ENCODE peak calls at places on chromosomes 16 and 17, in six cellular contexts. One of them, this sample, is unnamed.

GRCh38 chr17:42706732-42707131 is 24.4 kb downstream of the CNTNAP1 start:
- DNase-seq in fibroblast of pulmonary artery: no peak
- DNase-seq in NCI-H1048: no peak
- DNase-seq in mesendoderm: no peak
- DNase-seq in breast epithelium: no peak
- DNase-seq in tibial nerve: no peak
- DNase-seq in this sample: peak

GRCh38 chr16:89430436-89431157 is 59.8 kb downstream of the ANKRD11 start:
- DNase-seq in tibial nerve: no peak
- DNase-seq in NCI-H1048: no peak
- DNase-seq in fibroblast of pulmonary artery: no peak
- DNase-seq in mesendoderm: no peak
- DNase-seq in breast epithelium: no peak
- DNase-seq in this sample: no peak

GRCh38 chr17:62716834-62717588 is 89.5 kb downstream of the MRC2 start:
- DNase-seq in NCI-H1048: no peak
- DNase-seq in tibial nerve: no peak
- DNase-seq in mesendoderm: no peak
- DNase-seq in breast epithelium: no peak
- DNase-seq in fibroblast of pulmonary artery: no peak
- DNase-seq in this sample: no peak

GRCh38 chr17:31743767-31744166 is 115.3 kb downstream of the COPRS start:
- DNase-seq in NCI-H1048: no peak
- DNase-seq in mesendoderm: peak
- DNase-seq in fibroblast of pulmonary artery: no peak
- DNase-seq in tibial nerve: no peak
- DNase-seq in breast epithelium: no peak
- DNase-seq in this sample: no peak

GRCh38 chr17:27293359-27293897 is 486 bp upstream of the WSB1 start:
- DNase-seq in mesendoderm: peak
- DNase-seq in breast epithelium: no peak
- DNase-seq in tibial nerve: no peak
- DNase-seq in fibroblast of pulmonary artery: no peak
- DNase-seq in NCI-H1048: no peak
- DNase-seq in this sample: no peak

GRCh38 chr17:81518785-81519283 is 6.2 kb upstream of the ACTG1 start:
- DNase-seq in mesendoderm: peak
- DNase-seq in breast epithelium: no peak
- DNase-seq in fibroblast of pulmonary artery: no peak
- DNase-seq in tibial nerve: no peak
- DNase-seq in NCI-H1048: no peak
- DNase-seq in this sample: no peak

GRCh38 chr17:21595086-21595485 is 97.2 kb upstream of the KCNJ18 start:
- DNase-seq in mesendoderm: no peak
- DNase-seq in tibial nerve: no peak
- DNase-seq in fibroblast of pulmonary artery: no peak
- DNase-seq in breast epithelium: no peak
- DNase-seq in NCI-H1048: no peak
- DNase-seq in this sample: no peak

GRCh38 chr17:67868176-67868575 is 42.9 kb downstream of the BPTF start:
- DNase-seq in breast epithelium: no peak
- DNase-seq in fibroblast of pulmonary artery: no peak
- DNase-seq in mesendoderm: no peak
- DNase-seq in NCI-H1048: no peak
- DNase-seq in tibial nerve: no peak
- DNase-seq in this sample: no peak

GRCh38 chr17:43171761-43172487 is 910 bp downstream of the NBR1 start:
- DNase-seq in fibroblast of pulmonary artery: peak
- DNase-seq in tibial nerve: peak
- DNase-seq in mesendoderm: peak
- DNase-seq in NCI-H1048: peak
- DNase-seq in breast epithelium: no peak
- DNase-seq in this sample: no peak

GRCh38 chr16:86072328-86073102 is 173.6 kb downstream of the IRF8 start:
- DNase-seq in breast epithelium: no peak
- DNase-seq in mesendoderm: peak
- DNase-seq in fibroblast of pulmonary artery: peak
- DNase-seq in tibial nerve: peak
- DNase-seq in NCI-H1048: no peak
- DNase-seq in this sample: no peak

GRCh38 chr17:4706121-4706520 is 2.2 kb upstream of the PELP1 start:
- DNase-seq in fibroblast of pulmonary artery: no peak
- DNase-seq in mesendoderm: peak
- DNase-seq in breast epithelium: no peak
- DNase-seq in NCI-H1048: no peak
- DNase-seq in tibial nerve: no peak
- DNase-seq in this sample: no peak

GRCh38 chr16:71383054-71383773 is 24.7 kb downstream of the CALB2 start:
- DNase-seq in fibroblast of pulmonary artery: peak
- DNase-seq in tibial nerve: no peak
- DNase-seq in breast epithelium: no peak
- DNase-seq in NCI-H1048: no peak
- DNase-seq in mesendoderm: peak
- DNase-seq in this sample: no peak